ENCODE peak calls at places on chromosomes 7 and 10, in seven cellular contexts. One of them, this sample, is unnamed.

GRCh38 chr10:86267286-86268195 is 99.1 kb downstream of the GRID1 start:
- DNase-seq in sigmoid colon: peak
- DNase-seq in SK-N-MC: no peak
- DNase-seq in upper lobe of left lung: peak
- DNase-seq in transverse colon: no peak
- DNase-seq in breast epithelium: no peak
- DNase-seq in K562: no peak
- DNase-seq in this sample: no peak

GRCh38 chr7:121505021-121505420 is 108.9 kb upstream of the FAM3C start:
- DNase-seq in SK-N-MC: no peak
- DNase-seq in upper lobe of left lung: no peak
- DNase-seq in K562: no peak
- DNase-seq in transverse colon: no peak
- DNase-seq in breast epithelium: no peak
- DNase-seq in sigmoid colon: no peak
- DNase-seq in this sample: no peak

GRCh38 chr7:151409555-151410404 is at the start of gene WDR86:
- DNase-seq in transverse colon: no peak
- DNase-seq in sigmoid colon: peak
- DNase-seq in K562: no peak
- DNase-seq in upper lobe of left lung: peak
- DNase-seq in breast epithelium: no peak
- DNase-seq in SK-N-MC: no peak
- DNase-seq in this sample: peak

GRCh38 chr10:78980354-78980753 is 88.4 kb upstream of the ZMIZ1 start:
- DNase-seq in sigmoid colon: peak
- DNase-seq in breast epithelium: no peak
- DNase-seq in K562: no peak
- DNase-seq in transverse colon: no peak
- DNase-seq in SK-N-MC: no peak
- DNase-seq in upper lobe of left lung: no peak
- DNase-seq in this sample: no peak

GRCh38 chr7:44060091-44060947 is 5.0 kb downstream of the PGAM2 start:
- DNase-seq in upper lobe of left lung: no peak
- DNase-seq in transverse colon: peak
- DNase-seq in sigmoid colon: peak
- DNase-seq in K562: no peak
- DNase-seq in breast epithelium: peak
- DNase-seq in SK-N-MC: no peak
- DNase-seq in this sample: no peak

GRCh38 chr10:27783660-27784059 is 38.0 kb upstream of the MKX start:
- DNase-seq in upper lobe of left lung: no peak
- DNase-seq in SK-N-MC: no peak
- DNase-seq in K562: no peak
- DNase-seq in sigmoid colon: no peak
- DNase-seq in breast epithelium: no peak
- DNase-seq in transverse colon: no peak
- DNase-seq in this sample: peak

GRCh38 chr10:102384606-102385429 is 10.7 kb upstream of the NFKB2 start:
- DNase-seq in K562: no peak
- DNase-seq in breast epithelium: no peak
- DNase-seq in upper lobe of left lung: no peak
- DNase-seq in SK-N-MC: no peak
- DNase-seq in sigmoid colon: no peak
- DNase-seq in transverse colon: no peak
- DNase-seq in this sample: no peak

GRCh38 chr10:42933454-42934340 is 143.2 kb upstream of the RET start:
- DNase-seq in K562: no peak
- DNase-seq in upper lobe of left lung: peak
- DNase-seq in breast epithelium: no peak
- DNase-seq in transverse colon: peak
- DNase-seq in sigmoid colon: peak
- DNase-seq in SK-N-MC: no peak
- DNase-seq in this sample: peak

GRCh38 chr7:150620617-150621371 is 11.4 kb downstream of the GIMAP6 start:
- DNase-seq in K562: no peak
- DNase-seq in upper lobe of left lung: no peak
- DNase-seq in sigmoid colon: no peak
- DNase-seq in SK-N-MC: no peak
- DNase-seq in transverse colon: no peak
- DNase-seq in breast epithelium: no peak
- DNase-seq in this sample: no peak

GRCh38 chr10:1187855-1188555 is 131.8 kb downstream of the WDR37 start:
- DNase-seq in breast epithelium: peak
- DNase-seq in transverse colon: no peak
- DNase-seq in sigmoid colon: peak
- DNase-seq in upper lobe of left lung: no peak
- DNase-seq in K562: no peak
- DNase-seq in SK-N-MC: no peak
- DNase-seq in this sample: no peak

GRCh38 chr7:116630932-116631449 is 41.0 kb upstream of the MET start:
- DNase-seq in K562: no peak
- DNase-seq in transverse colon: peak
- DNase-seq in SK-N-MC: peak
- DNase-seq in breast epithelium: peak
- DNase-seq in upper lobe of left lung: peak
- DNase-seq in sigmoid colon: peak
- DNase-seq in this sample: peak

GRCh38 chr7:87341441-87341840 is 4.0 kb upstream of the CROT start:
- DNase-seq in SK-N-MC: no peak
- DNase-seq in K562: no peak
- DNase-seq in upper lobe of left lung: no peak
- DNase-seq in breast epithelium: no peak
- DNase-seq in transverse colon: no peak
- DNase-seq in sigmoid colon: no peak
- DNase-seq in this sample: no peak

GRCh38 chr7:69612981-69613380 is 14.7 kb downstream of the AUTS2 start:
- DNase-seq in breast epithelium: no peak
- DNase-seq in transverse colon: no peak
- DNase-seq in SK-N-MC: no peak
- DNase-seq in sigmoid colon: no peak
- DNase-seq in upper lobe of left lung: no peak
- DNase-seq in K562: no peak
- DNase-seq in this sample: no peak
- H3K27ac ChIP-seq in breast epithelium: no peak
- H3K27ac ChIP-seq in transverse colon: no peak
- H3K27ac ChIP-seq in SK-N-MC: no peak
- H3K27ac ChIP-seq in sigmoid colon: no peak
- H3K27ac ChIP-seq in upper lobe of left lung: no peak
- H3K27ac ChIP-seq in K562: no peak
- H3K27ac ChIP-seq in this sample: no peak

DNA sequence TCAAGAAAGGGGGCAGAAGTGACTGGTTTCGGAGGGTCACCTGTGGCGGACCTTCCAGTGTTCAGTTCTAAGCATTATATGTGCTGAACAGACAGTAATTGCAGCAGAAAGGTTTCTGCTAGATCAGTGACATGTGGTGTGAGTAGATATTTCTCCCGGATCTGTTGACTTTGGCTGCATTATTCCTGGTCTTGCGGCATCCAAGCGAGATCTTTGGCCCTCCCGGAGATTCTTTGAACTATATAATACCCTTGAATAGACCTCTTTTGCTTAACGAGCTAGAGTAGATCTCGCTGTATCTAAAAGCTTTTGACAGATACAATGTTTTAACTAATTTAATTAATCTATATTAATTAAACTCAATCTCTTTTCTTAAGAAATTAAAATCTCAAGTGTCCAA is 99.8 kb downstream of the PTN start:
- DNase-seq in breast epithelium: no peak
- DNase-seq in transverse colon: no peak
- DNase-seq in upper lobe of left lung: no peak
- DNase-seq in SK-N-MC: no peak
- DNase-seq in sigmoid colon: no peak
- DNase-seq in K562: no peak
- DNase-seq in this sample: no peak
- TF ChIP-seq POLR2AphosphoS5 in breast epithelium: no peak
- TF ChIP-seq POLR2AphosphoS5 in transverse colon: no peak
- TF ChIP-seq POLR2AphosphoS5 in upper lobe of left lung: no peak
- TF ChIP-seq POLR2AphosphoS5 in SK-N-MC: no peak
- TF ChIP-seq POLR2AphosphoS5 in sigmoid colon: no peak
- TF ChIP-seq POLR2AphosphoS5 in K562: no peak
- TF ChIP-seq POLR2AphosphoS5 in this sample: no peak

GRCh38 chr7:36114355-36114754 is 38.7 kb upstream of the EEPD1 start:
- DNase-seq in SK-N-MC: no peak
- DNase-seq in sigmoid colon: no peak
- DNase-seq in transverse colon: no peak
- DNase-seq in upper lobe of left lung: no peak
- DNase-seq in breast epithelium: no peak
- DNase-seq in K562: no peak
- DNase-seq in this sample: no peak

GRCh38 chr7:36116347-36117200 is 36.5 kb upstream of the EEPD1 start:
- DNase-seq in K562: no peak
- DNase-seq in upper lobe of left lung: no peak
- DNase-seq in sigmoid colon: no peak
- DNase-seq in transverse colon: no peak
- DNase-seq in breast epithelium: no peak
- DNase-seq in SK-N-MC: no peak
- DNase-seq in this sample: no peak

GRCh38 chr7:36117201-36117840 is 35.7 kb upstream of the EEPD1 start:
- DNase-seq in K562: no peak
- DNase-seq in SK-N-MC: no peak
- DNase-seq in upper lobe of left lung: no peak
- DNase-seq in transverse colon: no peak
- DNase-seq in breast epithelium: no peak
- DNase-seq in sigmoid colon: no peak
- DNase-seq in this sample: no peak

GRCh38 chr7:36118344-36118743 is 34.7 kb upstream of the EEPD1 start:
- DNase-seq in breast epithelium: no peak
- DNase-seq in upper lobe of left lung: no peak
- DNase-seq in K562: no peak
- DNase-seq in transverse colon: no peak
- DNase-seq in SK-N-MC: no peak
- DNase-seq in sigmoid colon: no peak
- DNase-seq in this sample: no peak

DNA sequence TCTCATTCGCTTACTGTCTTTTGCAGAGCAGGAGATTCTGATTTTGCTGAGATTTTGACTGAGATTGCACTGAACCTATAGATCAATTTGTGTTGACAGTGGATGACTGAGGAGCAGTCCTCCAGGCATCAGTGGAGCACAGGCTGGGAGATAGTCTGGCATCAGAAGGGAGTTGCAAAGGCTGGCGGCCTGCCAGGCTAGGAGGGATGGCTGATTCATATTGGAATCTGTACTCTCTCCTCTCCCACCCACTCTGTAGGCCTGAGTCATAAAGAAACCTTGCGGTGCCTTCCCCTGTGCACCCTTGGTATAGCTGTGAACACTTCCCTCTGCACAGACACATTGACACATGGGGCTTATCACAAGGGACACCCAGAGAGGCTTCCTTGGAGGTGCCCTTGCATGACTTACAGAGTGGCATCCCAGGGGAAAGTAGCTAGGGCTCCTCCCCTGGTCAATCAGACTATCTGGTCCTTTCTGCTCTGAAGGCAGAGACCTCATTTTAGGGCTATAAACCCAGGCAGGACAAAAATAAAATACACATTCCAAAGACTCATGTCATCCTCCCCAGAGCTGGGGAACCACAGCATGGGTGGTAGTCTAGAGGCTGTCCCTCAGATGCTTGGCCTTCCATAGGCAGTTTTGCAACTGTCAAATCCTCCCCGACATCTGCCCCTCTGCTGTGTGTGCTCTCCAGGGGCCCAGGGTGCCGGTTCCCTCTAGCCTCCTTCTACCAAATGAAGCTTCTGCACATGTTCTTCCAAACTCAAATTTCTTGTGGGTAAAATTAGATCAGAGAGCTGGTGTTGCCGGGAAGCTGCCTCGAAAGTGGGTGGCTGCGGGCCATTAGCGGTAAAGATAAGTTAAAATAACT is 37.4 kb upstream of the EEPD1 start:
- DNase-seq in breast epithelium: no peak
- DNase-seq in upper lobe of left lung: no peak
- DNase-seq in transverse colon: peak
- DNase-seq in K562: no peak
- DNase-seq in SK-N-MC: no peak
- DNase-seq in sigmoid colon: peak
- DNase-seq in this sample: no peak
- H3K4me3 ChIP-seq in breast epithelium: no peak
- H3K4me3 ChIP-seq in upper lobe of left lung: no peak
- H3K4me3 ChIP-seq in transverse colon: no peak
- H3K4me3 ChIP-seq in K562: no peak
- H3K4me3 ChIP-seq in SK-N-MC: no peak
- H3K4me3 ChIP-seq in sigmoid colon: no peak
- H3K4me3 ChIP-seq in this sample: no peak

GRCh38 chr10:104351919-104352318 is 1.7 kb upstream of the CFAP58 start:
- DNase-seq in upper lobe of left lung: no peak
- DNase-seq in SK-N-MC: no peak
- DNase-seq in sigmoid colon: no peak
- DNase-seq in K562: no peak
- DNase-seq in breast epithelium: no peak
- DNase-seq in transverse colon: no peak
- DNase-seq in this sample: no peak

GRCh38 chr10:104350146-104350635 is 3.4 kb upstream of the CFAP58 start:
- DNase-seq in upper lobe of left lung: no peak
- DNase-seq in transverse colon: no peak
- DNase-seq in sigmoid colon: no peak
- DNase-seq in SK-N-MC: no peak
- DNase-seq in K562: no peak
- DNase-seq in breast epithelium: no peak
- DNase-seq in this sample: peak

GRCh38 chr10:104353325-104354048 is at the start of gene CFAP58:
- DNase-seq in upper lobe of left lung: peak
- DNase-seq in SK-N-MC: peak
- DNase-seq in transverse colon: peak
- DNase-seq in K562: peak
- DNase-seq in sigmoid colon: peak
- DNase-seq in breast epithelium: peak
- DNase-seq in this sample: peak

GRCh38 chr10:104349623-104350142 is 4.0 kb upstream of the CFAP58 start:
- DNase-seq in K562: no peak
- DNase-seq in sigmoid colon: no peak
- DNase-seq in breast epithelium: no peak
- DNase-seq in transverse colon: peak
- DNase-seq in upper lobe of left lung: no peak
- DNase-seq in SK-N-MC: no peak
- DNase-seq in this sample: peak

DNA sequence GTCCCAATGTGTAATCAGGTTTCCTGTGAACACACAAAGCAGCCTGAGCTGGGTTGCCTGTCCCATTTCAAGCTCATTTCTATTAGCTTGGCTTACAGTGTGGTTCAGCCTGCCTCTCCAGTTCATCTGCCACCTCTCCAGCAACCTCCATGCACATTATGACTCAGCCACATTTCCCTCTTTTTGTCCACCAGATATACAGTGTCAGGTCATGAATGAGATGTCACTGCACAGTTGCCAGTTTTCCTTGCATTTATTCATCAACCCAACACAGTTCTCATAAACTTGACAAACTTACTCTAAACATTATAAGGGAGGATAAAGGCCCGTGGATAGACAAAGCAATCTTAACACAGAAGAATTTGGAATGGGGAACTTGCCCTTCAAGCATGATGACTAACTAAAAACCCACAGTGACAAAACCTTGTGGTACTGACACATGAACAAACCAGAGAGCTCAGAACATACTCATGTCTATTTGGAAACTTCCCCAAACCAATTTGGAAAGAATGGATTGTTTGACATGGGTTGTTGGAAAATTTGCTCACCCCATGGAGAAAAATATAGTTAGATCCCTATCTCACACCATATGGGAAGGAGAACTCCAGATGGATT is 2.5 kb upstream of the CFAP58 start:
- DNase-seq in upper lobe of left lung: no peak
- DNase-seq in transverse colon: no peak
- DNase-seq in sigmoid colon: no peak
- DNase-seq in breast epithelium: no peak
- DNase-seq in SK-N-MC: no peak
- DNase-seq in K562: no peak
- DNase-seq in this sample: no peak
- H3K27ac ChIP-seq in upper lobe of left lung: peak
- H3K27ac ChIP-seq in transverse colon: no peak
- H3K27ac ChIP-seq in sigmoid colon: no peak
- H3K27ac ChIP-seq in breast epithelium: no peak
- H3K27ac ChIP-seq in SK-N-MC: no peak
- H3K27ac ChIP-seq in K562: no peak
- H3K27ac ChIP-seq in this sample: no peak